ENCODE peak calls at places on chromosomes 16 and 17, in four cellular contexts. One of them, this sample, is unnamed.

GRCh38 chr16:30761427-30761927 is 385 bp downstream of the CFAP119 start:
- DNase-seq in tibial artery: no peak
- DNase-seq in activated T-cell treated with anti-CD3 and anti-CD28 coated beads for 1 hour: peak
- DNase-seq in EL: peak
- DNase-seq in this sample: no peak

GRCh38 chr16:86994215-86994614 is 323.0 kb downstream of the C16orf95 start:
- DNase-seq in tibial artery: no peak
- DNase-seq in activated T-cell treated with anti-CD3 and anti-CD28 coated beads for 1 hour: no peak
- DNase-seq in EL: peak
- DNase-seq in this sample: no peak

GRCh38 chr17:40529991-40530390 is 28.6 kb upstream of the TNS4 start:
- DNase-seq in tibial artery: no peak
- DNase-seq in activated T-cell treated with anti-CD3 and anti-CD28 coated beads for 1 hour: no peak
- DNase-seq in EL: no peak
- DNase-seq in this sample: no peak

GRCh38 chr16:70713781-70714180 is 27.9 kb upstream of the MTSS2 start:
- DNase-seq in tibial artery: no peak
- DNase-seq in activated T-cell treated with anti-CD3 and anti-CD28 coated beads for 1 hour: no peak
- DNase-seq in EL: no peak
- DNase-seq in this sample: no peak

GRCh38 chr16:53053967-53054669 is 673 bp upstream of the CHD9 start:
- DNase-seq in tibial artery: peak
- DNase-seq in activated T-cell treated with anti-CD3 and anti-CD28 coated beads for 1 hour: peak
- DNase-seq in EL: no peak
- DNase-seq in this sample: no peak

GRCh38 chr16:24950275-24950674 is 64.9 kb downstream of the ARHGAP17 start:
- DNase-seq in tibial artery: no peak
- DNase-seq in activated T-cell treated with anti-CD3 and anti-CD28 coated beads for 1 hour: no peak
- DNase-seq in EL: peak
- DNase-seq in this sample: no peak

GRCh38 chr17:6461792-6462524 is 17.7 kb downstream of the PIMREG start:
- DNase-seq in tibial artery: no peak
- DNase-seq in activated T-cell treated with anti-CD3 and anti-CD28 coated beads for 1 hour: no peak
- DNase-seq in EL: no peak
- DNase-seq in this sample: no peak

GRCh38 chr16:19108409-19109287 is 5.1 kb upstream of the ITPRIPL2 start:
- DNase-seq in tibial artery: peak
- DNase-seq in activated T-cell treated with anti-CD3 and anti-CD28 coated beads for 1 hour: no peak
- DNase-seq in EL: no peak
- DNase-seq in this sample: no peak

GRCh38 chr17:48547839-48548686 is 3.2 kb upstream of the HOXB2 start:
- DNase-seq in tibial artery: no peak
- DNase-seq in activated T-cell treated with anti-CD3 and anti-CD28 coated beads for 1 hour: no peak
- DNase-seq in EL: no peak
- DNase-seq in this sample: peak

GRCh38 chr16:14505846-14506245 is 124.2 kb downstream of the PARN start:
- DNase-seq in tibial artery: no peak
- DNase-seq in activated T-cell treated with anti-CD3 and anti-CD28 coated beads for 1 hour: no peak
- DNase-seq in EL: no peak
- DNase-seq in this sample: no peak

GRCh38 chr17:72030067-72030899 is 90.5 kb upstream of the SOX9 start:
- DNase-seq in tibial artery: no peak
- DNase-seq in activated T-cell treated with anti-CD3 and anti-CD28 coated beads for 1 hour: no peak
- DNase-seq in EL: peak
- DNase-seq in this sample: peak

GRCh38 chr17:76384987-76385891 is 830 bp downstream of the SPHK1 start:
- DNase-seq in tibial artery: peak
- DNase-seq in activated T-cell treated with anti-CD3 and anti-CD28 coated beads for 1 hour: peak
- DNase-seq in EL: peak
- DNase-seq in this sample: no peak

GRCh38 chr17:4772235-4772613 is 538 bp downstream of the TM4SF5 start:
- DNase-seq in tibial artery: no peak
- DNase-seq in activated T-cell treated with anti-CD3 and anti-CD28 coated beads for 1 hour: no peak
- DNase-seq in EL: no peak
- DNase-seq in this sample: no peak

GRCh38 chr17:61517843-61518606 is 65.8 kb downstream of the TBX4 start:
- DNase-seq in tibial artery: no peak
- DNase-seq in activated T-cell treated with anti-CD3 and anti-CD28 coated beads for 1 hour: no peak
- DNase-seq in EL: no peak
- DNase-seq in this sample: no peak

GRCh38 chr17:67194134-67194533 is 50.9 kb downstream of the HELZ start:
- DNase-seq in tibial artery: no peak
- DNase-seq in activated T-cell treated with anti-CD3 and anti-CD28 coated beads for 1 hour: no peak
- DNase-seq in EL: peak
- DNase-seq in this sample: no peak

GRCh38 chr17:49312722-49313121 is 49.3 kb downstream of the ZNF652 start:
- DNase-seq in tibial artery: no peak
- DNase-seq in activated T-cell treated with anti-CD3 and anti-CD28 coated beads for 1 hour: no peak
- DNase-seq in EL: no peak
- DNase-seq in this sample: no peak

GRCh38 chr16:23362460-23363317 is 60.6 kb downstream of the SCNN1B start:
- DNase-seq in tibial artery: no peak
- DNase-seq in activated T-cell treated with anti-CD3 and anti-CD28 coated beads for 1 hour: no peak
- DNase-seq in EL: no peak
- DNase-seq in this sample: no peak

GRCh38 chr17:1650731-1651558 is 1.3 kb upstream of the RILP start:
- DNase-seq in tibial artery: no peak
- DNase-seq in activated T-cell treated with anti-CD3 and anti-CD28 coated beads for 1 hour: no peak
- DNase-seq in EL: no peak
- DNase-seq in this sample: no peak

GRCh38 chr17:40016692-40017000 is 1.4 kb downstream of the CSF3 start:
- DNase-seq in tibial artery: no peak
- DNase-seq in activated T-cell treated with anti-CD3 and anti-CD28 coated beads for 1 hour: no peak
- DNase-seq in EL: no peak
- DNase-seq in this sample: no peak

GRCh38 chr17:28518132-28518531 is 12.0 kb downstream of the FOXN1 start:
- DNase-seq in tibial artery: no peak
- DNase-seq in activated T-cell treated with anti-CD3 and anti-CD28 coated beads for 1 hour: no peak
- DNase-seq in EL: no peak
- DNase-seq in this sample: no peak

GRCh38 chr17:64230551-64231408 is 32.3 kb downstream of the TEX2 start:
- DNase-seq in tibial artery: no peak
- DNase-seq in activated T-cell treated with anti-CD3 and anti-CD28 coated beads for 1 hour: no peak
- DNase-seq in EL: peak
- DNase-seq in this sample: no peak

GRCh38 chr16:2857451-2858244 is at the start of gene PRSS22:
- DNase-seq in tibial artery: peak
- DNase-seq in activated T-cell treated with anti-CD3 and anti-CD28 coated beads for 1 hour: no peak
- DNase-seq in EL: no peak
- DNase-seq in this sample: no peak

GRCh38 chr16:51327001-51327400 is 175.9 kb upstream of the SALL1 start:
- DNase-seq in tibial artery: no peak
- DNase-seq in activated T-cell treated with anti-CD3 and anti-CD28 coated beads for 1 hour: no peak
- DNase-seq in EL: peak
- DNase-seq in this sample: no peak

GRCh38 chr17:50493744-50494143 is 14.5 kb upstream of the MYCBPAP start:
- DNase-seq in tibial artery: no peak
- DNase-seq in activated T-cell treated with anti-CD3 and anti-CD28 coated beads for 1 hour: no peak
- DNase-seq in EL: no peak
- DNase-seq in this sample: no peak

GRCh38 chr16:71205482-71206131 is 24.9 kb downstream of the HYDIN start:
- DNase-seq in tibial artery: no peak
- DNase-seq in activated T-cell treated with anti-CD3 and anti-CD28 coated beads for 1 hour: no peak
- DNase-seq in EL: no peak
- DNase-seq in this sample: no peak

GRCh38 chr17:77501101-77501566 is 360.4 kb downstream of the SEC14L1 start:
- DNase-seq in tibial artery: peak
- DNase-seq in activated T-cell treated with anti-CD3 and anti-CD28 coated beads for 1 hour: peak
- DNase-seq in EL: no peak
- DNase-seq in this sample: no peak

GRCh38 chr16:14003119-14003570 is 68.0 kb upstream of the MRTFB start:
- DNase-seq in tibial artery: peak
- DNase-seq in activated T-cell treated with anti-CD3 and anti-CD28 coated beads for 1 hour: no peak
- DNase-seq in EL: peak
- DNase-seq in this sample: no peak

This sample was measured in NCI-H1930.